ENCODE peak calls at places on chromosome 17, in four cellular contexts. One of them, this sample, is unnamed.
A peak's percentile ranks its signal among the peaks of the same experiment; 100 is the strongest.

GRCh38 chr17:36008998-36009665 is 7.8 kb upstream of the CCL15 start:
- DNase-seq in CD8-positive, alpha-beta memory T cell: no peak
- DNase-seq in GM23248: peak; percentile 20
- DNase-seq in CD8-positive, alpha-beta T cell: no peak
- DNase-seq in this sample: peak; percentile 12

GRCh38 chr17:3920940-3921852 is 4.9 kb upstream of the P2RX1 start:
- DNase-seq in CD8-positive, alpha-beta memory T cell: no peak
- DNase-seq in GM23248: no peak
- DNase-seq in CD8-positive, alpha-beta T cell: no peak
- DNase-seq in this sample: no peak

GRCh38 chr17:50146230-50146926 is 4.1 kb downstream of the PPP1R9B start:
- DNase-seq in CD8-positive, alpha-beta memory T cell: no peak
- DNase-seq in GM23248: no peak
- DNase-seq in CD8-positive, alpha-beta T cell: no peak
- DNase-seq in this sample: no peak

GRCh38 chr17:57154896-57155295 is 69.8 kb downstream of the AKAP1 start:
- DNase-seq in CD8-positive, alpha-beta memory T cell: no peak
- DNase-seq in GM23248: no peak
- DNase-seq in CD8-positive, alpha-beta T cell: no peak
- DNase-seq in this sample: no peak

GRCh38 chr17:71409712-71410111 is 711.1 kb upstream of the SOX9 start:
- DNase-seq in CD8-positive, alpha-beta memory T cell: no peak
- DNase-seq in GM23248: peak; percentile 91
- DNase-seq in CD8-positive, alpha-beta T cell: no peak
- DNase-seq in this sample: no peak

GRCh38 chr17:32536736-32537646 is 50.2 kb downstream of the CDK5R1 start:
- DNase-seq in CD8-positive, alpha-beta memory T cell: no peak
- DNase-seq in GM23248: peak; percentile 32
- DNase-seq in CD8-positive, alpha-beta T cell: no peak
- DNase-seq in this sample: no peak

GRCh38 chr17:71361691-71362450 is 758.9 kb upstream of the SOX9 start:
- DNase-seq in CD8-positive, alpha-beta memory T cell: no peak
- DNase-seq in GM23248: peak; percentile 67
- DNase-seq in CD8-positive, alpha-beta T cell: no peak
- DNase-seq in this sample: no peak

GRCh38 chr17:36152639-36153120 is 23.8 kb downstream of the TBC1D3B start:
- DNase-seq in CD8-positive, alpha-beta memory T cell: no peak
- DNase-seq in GM23248: peak; percentile 34
- DNase-seq in CD8-positive, alpha-beta T cell: no peak
- DNase-seq in this sample: no peak

GRCh38 chr17:45368661-45369060 is 51.8 kb upstream of the MAP3K14 start:
- DNase-seq in CD8-positive, alpha-beta memory T cell: no peak
- DNase-seq in GM23248: peak; percentile 45
- DNase-seq in CD8-positive, alpha-beta T cell: no peak
- DNase-seq in this sample: no peak

GRCh38 chr17:40176409-40177110 is 710 bp upstream of the RAPGEFL1 start:
- DNase-seq in CD8-positive, alpha-beta memory T cell: no peak
- DNase-seq in GM23248: no peak
- DNase-seq in CD8-positive, alpha-beta T cell: no peak
- DNase-seq in this sample: no peak

GRCh38 chr17:30230596-30231125 is 4.8 kb downstream of the SLC6A4 start:
- DNase-seq in CD8-positive, alpha-beta memory T cell: no peak
- DNase-seq in GM23248: peak; percentile 54
- DNase-seq in CD8-positive, alpha-beta T cell: no peak
- DNase-seq in this sample: no peak

GRCh38 chr17:18157354-18157985 is 26.2 kb upstream of the ALKBH5 start:
- DNase-seq in CD8-positive, alpha-beta memory T cell: no peak
- DNase-seq in GM23248: no peak
- DNase-seq in CD8-positive, alpha-beta T cell: no peak
- DNase-seq in this sample: no peak

GRCh38 chr17:259341-259976 is 78.0 kb upstream of the DOC2B start:
- DNase-seq in CD8-positive, alpha-beta memory T cell: peak; percentile 24
- DNase-seq in GM23248: no peak
- DNase-seq in CD8-positive, alpha-beta T cell: no peak
- DNase-seq in this sample: no peak

GRCh38 chr17:59558953-59559352 is 6.5 kb upstream of the DHX40 start:
- DNase-seq in CD8-positive, alpha-beta memory T cell: no peak
- DNase-seq in GM23248: peak; percentile 48
- DNase-seq in CD8-positive, alpha-beta T cell: no peak
- DNase-seq in this sample: no peak

GRCh38 chr17:45287526-45288264 is 25.8 kb upstream of the SPATA32 start:
- DNase-seq in CD8-positive, alpha-beta memory T cell: no peak
- DNase-seq in GM23248: no peak
- DNase-seq in CD8-positive, alpha-beta T cell: no peak
- DNase-seq in this sample: no peak

GRCh38 chr17:27539152-27539551 is 82.9 kb downstream of the KSR1 start:
- DNase-seq in CD8-positive, alpha-beta memory T cell: no peak
- DNase-seq in GM23248: no peak
- DNase-seq in CD8-positive, alpha-beta T cell: no peak
- DNase-seq in this sample: no peak

GRCh38 chr17:44804301-44805061 is 25.6 kb downstream of the GJC1 start:
- DNase-seq in CD8-positive, alpha-beta memory T cell: no peak
- DNase-seq in GM23248: no peak
- DNase-seq in CD8-positive, alpha-beta T cell: no peak
- DNase-seq in this sample: no peak

GRCh38 chr17:55416000-55416399 is 5.6 kb downstream of the MMD start:
- DNase-seq in CD8-positive, alpha-beta memory T cell: no peak
- DNase-seq in GM23248: no peak
- DNase-seq in CD8-positive, alpha-beta T cell: no peak
- DNase-seq in this sample: no peak

GRCh38 chr17:45431531-45432404 is 902 bp downstream of the ARHGAP27 start:
- DNase-seq in CD8-positive, alpha-beta memory T cell: peak; percentile 81
- DNase-seq in GM23248: peak; percentile 74
- DNase-seq in CD8-positive, alpha-beta T cell: peak; percentile 37
- DNase-seq in this sample: peak; percentile 78

GRCh38 chr17:42673885-42674754 is 2.7 kb downstream of the PLEKHH3 start:
- DNase-seq in CD8-positive, alpha-beta memory T cell: peak; percentile 60
- DNase-seq in GM23248: peak; percentile 70
- DNase-seq in CD8-positive, alpha-beta T cell: no peak
- DNase-seq in this sample: peak; percentile 76

GRCh38 chr17:50425682-50426471 is at the start of gene ACSF2:
- DNase-seq in CD8-positive, alpha-beta memory T cell: peak; percentile 82
- DNase-seq in GM23248: peak; percentile 83
- DNase-seq in CD8-positive, alpha-beta T cell: peak; percentile 39
- DNase-seq in this sample: peak; percentile 56

GRCh38 chr17:50221500-50222480 is 20.4 kb upstream of the COL1A1 start:
- DNase-seq in CD8-positive, alpha-beta memory T cell: no peak
- DNase-seq in GM23248: peak; percentile 95
- DNase-seq in CD8-positive, alpha-beta T cell: no peak
- DNase-seq in this sample: no peak

GRCh38 chr17:10683853-10684252 is 13.5 kb downstream of the SCO1 start:
- DNase-seq in CD8-positive, alpha-beta memory T cell: no peak
- DNase-seq in GM23248: peak; percentile 39
- DNase-seq in CD8-positive, alpha-beta T cell: no peak
- DNase-seq in this sample: peak; percentile 18

GRCh38 chr17:10687497-10687896 is 9.8 kb downstream of the SCO1 start:
- DNase-seq in CD8-positive, alpha-beta memory T cell: no peak
- DNase-seq in GM23248: no peak
- DNase-seq in CD8-positive, alpha-beta T cell: no peak
- DNase-seq in this sample: no peak

GRCh38 chr17:10681866-10682446 is 15.4 kb downstream of the SCO1 start:
- DNase-seq in CD8-positive, alpha-beta memory T cell: no peak
- DNase-seq in GM23248: peak; percentile 47
- DNase-seq in CD8-positive, alpha-beta T cell: no peak
- DNase-seq in this sample: no peak
- H3K36me3 ChIP-seq in CD8-positive, alpha-beta memory T cell: peaks cover 51% of the 10 kb centered on the region
- H3K36me3 ChIP-seq in GM23248: peaks cover 42% of the 10 kb centered on the region
- H3K36me3 ChIP-seq in CD8-positive, alpha-beta T cell: peaks cover 30% of the 10 kb centered on the region
- H3K36me3 ChIP-seq in this sample: peaks cover 70% of the 10 kb centered on the region

GRCh38 chr17:78252111-78252634 is 20.7 kb downstream of the TMEM235 start:
- DNase-seq in CD8-positive, alpha-beta memory T cell: peak; percentile 94
- DNase-seq in GM23248: no peak
- DNase-seq in CD8-positive, alpha-beta T cell: peak; percentile 71
- DNase-seq in this sample: no peak

GRCh38 chr17:78253946-78254672 is 22.7 kb downstream of the TMEM235 start:
- DNase-seq in CD8-positive, alpha-beta memory T cell: peak; percentile 84
- DNase-seq in GM23248: peak; percentile 94
- DNase-seq in CD8-positive, alpha-beta T cell: peak; percentile 62
- DNase-seq in this sample: peak; percentile 81

GRCh38 chr17:78251773-78252103 is 20.3 kb downstream of the TMEM235 start:
- DNase-seq in CD8-positive, alpha-beta memory T cell: peak; percentile 49
- DNase-seq in GM23248: no peak
- DNase-seq in CD8-positive, alpha-beta T cell: no peak
- DNase-seq in this sample: no peak

GRCh38 chr17:78250891-78251772 is 19.7 kb downstream of the TMEM235 start:
- DNase-seq in CD8-positive, alpha-beta memory T cell: peak; percentile 85
- DNase-seq in GM23248: peak; percentile 92
- DNase-seq in CD8-positive, alpha-beta T cell: peak; percentile 68
- DNase-seq in this sample: peak; percentile 92

GRCh38 chr17:78252701-78253635 is 21.5 kb downstream of the TMEM235 start:
- DNase-seq in CD8-positive, alpha-beta memory T cell: no peak
- DNase-seq in GM23248: peak; percentile 8
- DNase-seq in CD8-positive, alpha-beta T cell: no peak
- DNase-seq in this sample: no peak
- H3K4me1 ChIP-seq in CD8-positive, alpha-beta memory T cell: peaks cover 75% of the 10 kb centered on the region
- H3K4me1 ChIP-seq in GM23248: peaks cover 3% of the 10 kb centered on the region
- H3K4me1 ChIP-seq in CD8-positive, alpha-beta T cell: peaks cover 60% of the 10 kb centered on the region
- H3K4me1 ChIP-seq in this sample: no peaks in the 10 kb centered on the region

GRCh38 chr17:48530208-48530886 is 464 bp downstream of the HOXB1 start:
- DNase-seq in CD8-positive, alpha-beta memory T cell: no peak
- DNase-seq in GM23248: no peak
- DNase-seq in CD8-positive, alpha-beta T cell: no peak
- DNase-seq in this sample: no peak
- H3K9me3 ChIP-seq in CD8-positive, alpha-beta memory T cell: no peaks in the 10 kb centered on the region
- H3K9me3 ChIP-seq in GM23248: no peaks in the 10 kb centered on the region
- H3K9me3 ChIP-seq in CD8-positive, alpha-beta T cell: no peaks in the 10 kb centered on the region
- H3K9me3 ChIP-seq in this sample: no peaks in the 10 kb centered on the region

GRCh38 chr17:5531019-5531418 is 44.7 kb downstream of the MIS12 start:
- DNase-seq in CD8-positive, alpha-beta memory T cell: no peak
- DNase-seq in GM23248: no peak
- DNase-seq in CD8-positive, alpha-beta T cell: no peak
- DNase-seq in this sample: no peak

GRCh38 chr17:5530265-5530782 is 44.0 kb downstream of the MIS12 start:
- DNase-seq in CD8-positive, alpha-beta memory T cell: no peak
- DNase-seq in GM23248: no peak
- DNase-seq in CD8-positive, alpha-beta T cell: no peak
- DNase-seq in this sample: no peak

GRCh38 chr17:5527647-5528250 is 41.4 kb downstream of the MIS12 start:
- DNase-seq in CD8-positive, alpha-beta memory T cell: no peak
- DNase-seq in GM23248: no peak
- DNase-seq in CD8-positive, alpha-beta T cell: no peak
- DNase-seq in this sample: no peak

GRCh38 chr17:5523249-5523648 is 36.9 kb downstream of the MIS12 start:
- DNase-seq in CD8-positive, alpha-beta memory T cell: no peak
- DNase-seq in GM23248: no peak
- DNase-seq in CD8-positive, alpha-beta T cell: no peak
- DNase-seq in this sample: no peak

DNA sequence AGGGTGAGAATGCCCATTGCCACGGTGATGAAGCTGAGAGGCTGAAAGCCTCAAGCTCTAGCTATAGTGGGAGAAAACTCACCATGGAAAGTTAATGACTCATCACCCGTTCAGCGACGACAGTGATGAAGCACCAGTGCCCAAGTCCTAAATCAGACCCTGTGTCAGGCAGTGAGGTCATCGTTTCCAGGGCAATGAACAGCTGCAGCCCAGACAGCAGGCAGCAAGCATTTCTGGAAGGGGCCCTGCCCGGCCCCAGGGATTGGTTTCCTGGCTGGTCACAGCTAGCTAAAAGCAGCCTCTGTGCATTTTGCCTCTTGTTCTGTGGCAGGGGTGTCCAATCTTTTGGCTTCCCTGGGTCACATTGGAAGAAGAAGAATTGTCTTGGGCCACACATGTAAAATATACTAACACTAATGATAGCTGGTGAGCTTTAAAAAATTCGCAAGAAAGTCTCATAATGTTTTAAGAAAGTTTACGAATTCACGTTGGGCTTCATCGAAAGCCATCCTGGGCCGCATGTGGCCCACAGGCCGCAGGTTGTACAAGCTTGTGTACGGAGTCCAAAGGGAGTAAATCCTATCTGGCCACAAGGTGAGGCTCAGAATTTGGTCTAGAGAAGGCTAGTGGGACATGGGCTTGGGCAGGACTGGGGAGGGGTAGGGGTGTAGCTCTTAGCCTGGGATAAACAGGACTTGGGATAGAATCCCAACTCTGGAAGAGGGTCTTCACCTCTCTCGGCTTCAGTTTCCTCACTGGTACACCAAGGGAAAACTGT is 40.6 kb downstream of the MIS12 start:
- DNase-seq in CD8-positive, alpha-beta memory T cell: peak; percentile 14
- DNase-seq in GM23248: peak; percentile 97
- DNase-seq in CD8-positive, alpha-beta T cell: no peak
- DNase-seq in this sample: no peak
- H3K36me3 ChIP-seq in CD8-positive, alpha-beta memory T cell: peaks cover 67% of the 10 kb centered on the region
- H3K36me3 ChIP-seq in GM23248: peaks cover 51% of the 10 kb centered on the region
- H3K36me3 ChIP-seq in CD8-positive, alpha-beta T cell: peaks cover 42% of the 10 kb centered on the region
- H3K36me3 ChIP-seq in this sample: no peaks in the 10 kb centered on the region

GRCh38 chr17:1511290-1511689 is 5.1 kb downstream of the INPP5K start:
- DNase-seq in CD8-positive, alpha-beta memory T cell: no peak
- DNase-seq in GM23248: no peak
- DNase-seq in CD8-positive, alpha-beta T cell: no peak
- DNase-seq in this sample: no peak
- H3K4me1 ChIP-seq in CD8-positive, alpha-beta memory T cell: peaks cover 15% of the 10 kb centered on the region
- H3K4me1 ChIP-seq in GM23248: peaks cover 18% of the 10 kb centered on the region
- H3K4me1 ChIP-seq in CD8-positive, alpha-beta T cell: peaks cover 20% of the 10 kb centered on the region
- H3K4me1 ChIP-seq in this sample: peaks cover 4% of the 10 kb centered on the region

GRCh38 chr17:69870751-69871199 is 204.2 kb upstream of the KCNJ16 start:
- DNase-seq in CD8-positive, alpha-beta memory T cell: no peak
- DNase-seq in GM23248: peak; percentile 78
- DNase-seq in CD8-positive, alpha-beta T cell: no peak
- DNase-seq in this sample: no peak
- H3K9me3 ChIP-seq in CD8-positive, alpha-beta memory T cell: no peaks in the 10 kb centered on the region
- H3K9me3 ChIP-seq in GM23248: no peaks in the 10 kb centered on the region
- H3K9me3 ChIP-seq in CD8-positive, alpha-beta T cell: no peaks in the 10 kb centered on the region
- H3K9me3 ChIP-seq in this sample: no peaks in the 10 kb centered on the region

GRCh38 chr17:16129844-16130243 is 85.5 kb downstream of the NCOR1 start:
- DNase-seq in CD8-positive, alpha-beta memory T cell: no peak
- DNase-seq in GM23248: no peak
- DNase-seq in CD8-positive, alpha-beta T cell: no peak
- DNase-seq in this sample: no peak
- H3K36me3 ChIP-seq in CD8-positive, alpha-beta memory T cell: peaks cover 14% of the 10 kb centered on the region
- H3K36me3 ChIP-seq in GM23248: peaks cover 17% of the 10 kb centered on the region
- H3K36me3 ChIP-seq in CD8-positive, alpha-beta T cell: peaks cover 14% of the 10 kb centered on the region
- H3K36me3 ChIP-seq in this sample: peaks cover 25% of the 10 kb centered on the region

DNA sequence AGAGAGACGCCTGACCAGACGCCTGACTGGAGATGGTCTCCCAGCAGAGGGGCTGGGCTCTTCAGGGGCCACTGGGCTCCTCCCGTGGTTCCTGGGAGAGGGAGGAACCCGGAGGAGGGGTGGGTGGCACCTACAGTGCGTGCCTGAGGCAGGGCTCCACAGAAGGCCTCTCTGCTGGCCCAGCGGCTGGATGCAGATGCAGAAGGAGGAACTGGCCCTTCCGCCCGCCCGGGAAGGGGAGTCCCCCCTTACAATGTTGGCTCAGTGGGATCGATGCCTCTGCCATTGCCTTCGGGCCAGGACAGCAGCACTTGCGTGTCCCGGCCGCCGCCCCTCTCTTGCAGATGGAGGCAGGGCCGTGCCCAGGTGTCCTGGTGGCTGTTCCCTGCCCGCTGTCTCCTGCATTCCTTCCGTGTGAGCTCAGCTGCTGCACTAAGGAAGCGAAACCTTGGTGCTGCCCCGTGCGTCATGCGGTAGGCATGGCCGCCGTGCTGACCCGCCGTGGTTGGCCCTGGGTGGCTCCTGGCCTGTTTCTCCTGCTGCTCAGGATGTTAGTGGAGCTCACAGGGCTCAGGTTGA is 15.1 kb downstream of the BAIAP2 start:
- DNase-seq in CD8-positive, alpha-beta memory T cell: no peak
- DNase-seq in GM23248: no peak
- DNase-seq in CD8-positive, alpha-beta T cell: no peak
- DNase-seq in this sample: no peak
- H3K4me1 ChIP-seq in CD8-positive, alpha-beta memory T cell: peaks cover 11% of the 10 kb centered on the region
- H3K4me1 ChIP-seq in GM23248: peaks cover 3% of the 10 kb centered on the region
- H3K4me1 ChIP-seq in CD8-positive, alpha-beta T cell: peaks cover 11% of the 10 kb centered on the region
- H3K4me1 ChIP-seq in this sample: no peaks in the 10 kb centered on the region

This sample was measured in HAP-1.